ENCODE peak calls at places on chromosomes 7 and 10, in seven cellular contexts. One of them, this sample, is unnamed.

GRCh38 chr10:121804460-121804859 is 123.4 kb downstream of the ATE1 start:
- DNase-seq in stimulated activated CD4-positive, alpha-beta T cell treated with anti-CD3 and anti-CD28 coated beads, Interleukin-1b, Interleukin-23, amount 100 ng/mL, for 1 hour: no peak
- DNase-seq in NCI-H1092 treated with DMSO at 0.1 percent for 48 hours: no peak
- DNase-seq in fibroblast of the conjunctiva: peak; percentile 12
- DNase-seq in activated naive CD4-positive, alpha-beta T cell: no peak
- DNase-seq in AG09319: peak; percentile 4
- DNase-seq in fibroblast of pulmonary artery: peak; percentile 65
- DNase-seq in this sample: no peak

GRCh38 chr7:68629-69028 is 123.7 kb upstream of the FAM20C start:
- DNase-seq in stimulated activated CD4-positive, alpha-beta T cell treated with anti-CD3 and anti-CD28 coated beads, Interleukin-1b, Interleukin-23, amount 100 ng/mL, for 1 hour: no peak
- DNase-seq in NCI-H1092 treated with DMSO at 0.1 percent for 48 hours: no peak
- DNase-seq in fibroblast of the conjunctiva: no peak
- DNase-seq in activated naive CD4-positive, alpha-beta T cell: no peak
- DNase-seq in AG09319: peak; percentile 55
- DNase-seq in fibroblast of pulmonary artery: peak; percentile 61
- DNase-seq in this sample: no peak

GRCh38 chr7:734214-734613 is 7.1 kb upstream of the PRKAR1B start:
- DNase-seq in stimulated activated CD4-positive, alpha-beta T cell treated with anti-CD3 and anti-CD28 coated beads, Interleukin-1b, Interleukin-23, amount 100 ng/mL, for 1 hour: no peak
- DNase-seq in NCI-H1092 treated with DMSO at 0.1 percent for 48 hours: no peak
- DNase-seq in fibroblast of the conjunctiva: no peak
- DNase-seq in activated naive CD4-positive, alpha-beta T cell: no peak
- DNase-seq in AG09319: no peak
- DNase-seq in fibroblast of pulmonary artery: no peak
- DNase-seq in this sample: no peak

GRCh38 chr10:93573051-93573909 is 6.8 kb downstream of the FFAR4 start:
- DNase-seq in stimulated activated CD4-positive, alpha-beta T cell treated with anti-CD3 and anti-CD28 coated beads, Interleukin-1b, Interleukin-23, amount 100 ng/mL, for 1 hour: no peak
- DNase-seq in NCI-H1092 treated with DMSO at 0.1 percent for 48 hours: no peak
- DNase-seq in fibroblast of the conjunctiva: no peak
- DNase-seq in activated naive CD4-positive, alpha-beta T cell: no peak
- DNase-seq in AG09319: no peak
- DNase-seq in fibroblast of pulmonary artery: no peak
- DNase-seq in this sample: no peak

GRCh38 chr7:116955801-116956514 is 2.7 kb downstream of the ST7 start:
- DNase-seq in stimulated activated CD4-positive, alpha-beta T cell treated with anti-CD3 and anti-CD28 coated beads, Interleukin-1b, Interleukin-23, amount 100 ng/mL, for 1 hour: no peak
- DNase-seq in NCI-H1092 treated with DMSO at 0.1 percent for 48 hours: no peak
- DNase-seq in fibroblast of the conjunctiva: no peak
- DNase-seq in activated naive CD4-positive, alpha-beta T cell: no peak
- DNase-seq in AG09319: no peak
- DNase-seq in fibroblast of pulmonary artery: peak; percentile 63
- DNase-seq in this sample: no peak

GRCh38 chr10:97689637-97690036 is 2.6 kb upstream of the AVPI1 start:
- DNase-seq in stimulated activated CD4-positive, alpha-beta T cell treated with anti-CD3 and anti-CD28 coated beads, Interleukin-1b, Interleukin-23, amount 100 ng/mL, for 1 hour: no peak
- DNase-seq in NCI-H1092 treated with DMSO at 0.1 percent for 48 hours: no peak
- DNase-seq in fibroblast of the conjunctiva: peak; percentile 78
- DNase-seq in activated naive CD4-positive, alpha-beta T cell: no peak
- DNase-seq in AG09319: peak; percentile 90
- DNase-seq in fibroblast of pulmonary artery: peak; percentile 94
- DNase-seq in this sample: no peak

GRCh38 chr7:84524714-84525694 is 330.4 kb upstream of the SEMA3A start:
- DNase-seq in stimulated activated CD4-positive, alpha-beta T cell treated with anti-CD3 and anti-CD28 coated beads, Interleukin-1b, Interleukin-23, amount 100 ng/mL, for 1 hour: no peak
- DNase-seq in NCI-H1092 treated with DMSO at 0.1 percent for 48 hours: no peak
- DNase-seq in fibroblast of the conjunctiva: peak; percentile 59
- DNase-seq in activated naive CD4-positive, alpha-beta T cell: no peak
- DNase-seq in AG09319: peak; percentile 67
- DNase-seq in fibroblast of pulmonary artery: peak; percentile 87
- DNase-seq in this sample: no peak

GRCh38 chr7:100516135-100516812 is 22.7 kb upstream of the AGFG2 start:
- DNase-seq in stimulated activated CD4-positive, alpha-beta T cell treated with anti-CD3 and anti-CD28 coated beads, Interleukin-1b, Interleukin-23, amount 100 ng/mL, for 1 hour: no peak
- DNase-seq in NCI-H1092 treated with DMSO at 0.1 percent for 48 hours: no peak
- DNase-seq in fibroblast of the conjunctiva: peak; percentile 92
- DNase-seq in activated naive CD4-positive, alpha-beta T cell: no peak
- DNase-seq in AG09319: peak; percentile 80
- DNase-seq in fibroblast of pulmonary artery: peak; percentile 84
- DNase-seq in this sample: no peak

GRCh38 chr10:124579003-124579384 is 117.4 kb downstream of the LHPP start:
- DNase-seq in stimulated activated CD4-positive, alpha-beta T cell treated with anti-CD3 and anti-CD28 coated beads, Interleukin-1b, Interleukin-23, amount 100 ng/mL, for 1 hour: no peak
- DNase-seq in NCI-H1092 treated with DMSO at 0.1 percent for 48 hours: no peak
- DNase-seq in fibroblast of the conjunctiva: no peak
- DNase-seq in activated naive CD4-positive, alpha-beta T cell: no peak
- DNase-seq in AG09319: no peak
- DNase-seq in fibroblast of pulmonary artery: no peak
- DNase-seq in this sample: no peak

GRCh38 chr10:122474145-122474739 is 12.9 kb downstream of the HTRA1 start:
- DNase-seq in stimulated activated CD4-positive, alpha-beta T cell treated with anti-CD3 and anti-CD28 coated beads, Interleukin-1b, Interleukin-23, amount 100 ng/mL, for 1 hour: no peak
- DNase-seq in NCI-H1092 treated with DMSO at 0.1 percent for 48 hours: no peak
- DNase-seq in fibroblast of the conjunctiva: no peak
- DNase-seq in activated naive CD4-positive, alpha-beta T cell: no peak
- DNase-seq in AG09319: no peak
- DNase-seq in fibroblast of pulmonary artery: peak; percentile 49
- DNase-seq in this sample: no peak

GRCh38 chr10:86538547-86538946 is 17.0 kb upstream of the WAPL start:
- DNase-seq in stimulated activated CD4-positive, alpha-beta T cell treated with anti-CD3 and anti-CD28 coated beads, Interleukin-1b, Interleukin-23, amount 100 ng/mL, for 1 hour: no peak
- DNase-seq in NCI-H1092 treated with DMSO at 0.1 percent for 48 hours: no peak
- DNase-seq in fibroblast of the conjunctiva: no peak
- DNase-seq in activated naive CD4-positive, alpha-beta T cell: no peak
- DNase-seq in AG09319: no peak
- DNase-seq in fibroblast of pulmonary artery: no peak
- DNase-seq in this sample: no peak

GRCh38 chr10:75405201-75406143 is 3.9 kb upstream of the ZNF503 start:
- DNase-seq in stimulated activated CD4-positive, alpha-beta T cell treated with anti-CD3 and anti-CD28 coated beads, Interleukin-1b, Interleukin-23, amount 100 ng/mL, for 1 hour: no peak
- DNase-seq in NCI-H1092 treated with DMSO at 0.1 percent for 48 hours: no peak
- DNase-seq in fibroblast of the conjunctiva: no peak
- DNase-seq in activated naive CD4-positive, alpha-beta T cell: no peak
- DNase-seq in AG09319: no peak
- DNase-seq in fibroblast of pulmonary artery: no peak
- DNase-seq in this sample: no peak

GRCh38 chr10:44922826-44923545 is 11.8 kb downstream of the TMEM72 start:
- DNase-seq in stimulated activated CD4-positive, alpha-beta T cell treated with anti-CD3 and anti-CD28 coated beads, Interleukin-1b, Interleukin-23, amount 100 ng/mL, for 1 hour: no peak
- DNase-seq in NCI-H1092 treated with DMSO at 0.1 percent for 48 hours: no peak
- DNase-seq in fibroblast of the conjunctiva: no peak
- DNase-seq in activated naive CD4-positive, alpha-beta T cell: no peak
- DNase-seq in AG09319: no peak
- DNase-seq in fibroblast of pulmonary artery: no peak
- DNase-seq in this sample: no peak

GRCh38 chr10:623039-623438 is 66.4 kb downstream of the DIP2C start:
- DNase-seq in stimulated activated CD4-positive, alpha-beta T cell treated with anti-CD3 and anti-CD28 coated beads, Interleukin-1b, Interleukin-23, amount 100 ng/mL, for 1 hour: no peak
- DNase-seq in NCI-H1092 treated with DMSO at 0.1 percent for 48 hours: no peak
- DNase-seq in fibroblast of the conjunctiva: no peak
- DNase-seq in activated naive CD4-positive, alpha-beta T cell: no peak
- DNase-seq in AG09319: no peak
- DNase-seq in fibroblast of pulmonary artery: no peak
- DNase-seq in this sample: no peak

GRCh38 chr7:70230761-70231160 is 632.5 kb downstream of the AUTS2 start:
- DNase-seq in stimulated activated CD4-positive, alpha-beta T cell treated with anti-CD3 and anti-CD28 coated beads, Interleukin-1b, Interleukin-23, amount 100 ng/mL, for 1 hour: no peak
- DNase-seq in NCI-H1092 treated with DMSO at 0.1 percent for 48 hours: no peak
- DNase-seq in fibroblast of the conjunctiva: no peak
- DNase-seq in activated naive CD4-positive, alpha-beta T cell: no peak
- DNase-seq in AG09319: no peak
- DNase-seq in fibroblast of pulmonary artery: no peak
- DNase-seq in this sample: no peak

GRCh38 chr7:17506601-17507000 is 208.1 kb downstream of the AHR start:
- DNase-seq in stimulated activated CD4-positive, alpha-beta T cell treated with anti-CD3 and anti-CD28 coated beads, Interleukin-1b, Interleukin-23, amount 100 ng/mL, for 1 hour: no peak
- DNase-seq in NCI-H1092 treated with DMSO at 0.1 percent for 48 hours: no peak
- DNase-seq in fibroblast of the conjunctiva: no peak
- DNase-seq in activated naive CD4-positive, alpha-beta T cell: no peak
- DNase-seq in AG09319: no peak
- DNase-seq in fibroblast of pulmonary artery: no peak
- DNase-seq in this sample: no peak

GRCh38 chr10:28385748-28386507 is 83.1 kb upstream of the MPP7 start:
- DNase-seq in stimulated activated CD4-positive, alpha-beta T cell treated with anti-CD3 and anti-CD28 coated beads, Interleukin-1b, Interleukin-23, amount 100 ng/mL, for 1 hour: no peak
- DNase-seq in NCI-H1092 treated with DMSO at 0.1 percent for 48 hours: no peak
- DNase-seq in fibroblast of the conjunctiva: no peak
- DNase-seq in activated naive CD4-positive, alpha-beta T cell: no peak
- DNase-seq in AG09319: no peak
- DNase-seq in fibroblast of pulmonary artery: no peak
- DNase-seq in this sample: no peak

GRCh38 chr7:105278973-105279687 is 109.6 kb downstream of the SRPK2 start:
- DNase-seq in stimulated activated CD4-positive, alpha-beta T cell treated with anti-CD3 and anti-CD28 coated beads, Interleukin-1b, Interleukin-23, amount 100 ng/mL, for 1 hour: no peak
- DNase-seq in NCI-H1092 treated with DMSO at 0.1 percent for 48 hours: no peak
- DNase-seq in fibroblast of the conjunctiva: no peak
- DNase-seq in activated naive CD4-positive, alpha-beta T cell: no peak
- DNase-seq in AG09319: no peak
- DNase-seq in fibroblast of pulmonary artery: no peak
- DNase-seq in this sample: no peak

GRCh38 chr7:83475403-83475802 is 173.5 kb downstream of the SEMA3E start:
- DNase-seq in stimulated activated CD4-positive, alpha-beta T cell treated with anti-CD3 and anti-CD28 coated beads, Interleukin-1b, Interleukin-23, amount 100 ng/mL, for 1 hour: no peak
- DNase-seq in NCI-H1092 treated with DMSO at 0.1 percent for 48 hours: no peak
- DNase-seq in fibroblast of the conjunctiva: no peak
- DNase-seq in activated naive CD4-positive, alpha-beta T cell: no peak
- DNase-seq in AG09319: no peak
- DNase-seq in fibroblast of pulmonary artery: no peak
- DNase-seq in this sample: no peak

GRCh38 chr7:38844952-38845563 is 63.9 kb downstream of the VPS41 start:
- DNase-seq in stimulated activated CD4-positive, alpha-beta T cell treated with anti-CD3 and anti-CD28 coated beads, Interleukin-1b, Interleukin-23, amount 100 ng/mL, for 1 hour: no peak
- DNase-seq in NCI-H1092 treated with DMSO at 0.1 percent for 48 hours: no peak
- DNase-seq in fibroblast of the conjunctiva: no peak
- DNase-seq in activated naive CD4-positive, alpha-beta T cell: no peak
- DNase-seq in AG09319: no peak
- DNase-seq in fibroblast of pulmonary artery: no peak
- DNase-seq in this sample: no peak

GRCh38 chr10:122176232-122176865 is 94.7 kb upstream of the BTBD16 start:
- DNase-seq in stimulated activated CD4-positive, alpha-beta T cell treated with anti-CD3 and anti-CD28 coated beads, Interleukin-1b, Interleukin-23, amount 100 ng/mL, for 1 hour: no peak
- DNase-seq in NCI-H1092 treated with DMSO at 0.1 percent for 48 hours: no peak
- DNase-seq in fibroblast of the conjunctiva: no peak
- DNase-seq in activated naive CD4-positive, alpha-beta T cell: no peak
- DNase-seq in AG09319: no peak
- DNase-seq in fibroblast of pulmonary artery: peak; percentile 13
- DNase-seq in this sample: no peak

GRCh38 chr7:39465055-39465929 is 100.9 kb upstream of the YAE1 start:
- DNase-seq in stimulated activated CD4-positive, alpha-beta T cell treated with anti-CD3 and anti-CD28 coated beads, Interleukin-1b, Interleukin-23, amount 100 ng/mL, for 1 hour: no peak
- DNase-seq in NCI-H1092 treated with DMSO at 0.1 percent for 48 hours: peak; percentile 42
- DNase-seq in fibroblast of the conjunctiva: peak; percentile 55
- DNase-seq in activated naive CD4-positive, alpha-beta T cell: no peak
- DNase-seq in AG09319: peak; percentile 25
- DNase-seq in fibroblast of pulmonary artery: peak; percentile 78
- DNase-seq in this sample: no peak

GRCh38 chr10:72085864-72086465 is 2.4 kb downstream of the SPOCK2 start:
- DNase-seq in stimulated activated CD4-positive, alpha-beta T cell treated with anti-CD3 and anti-CD28 coated beads, Interleukin-1b, Interleukin-23, amount 100 ng/mL, for 1 hour: no peak
- DNase-seq in NCI-H1092 treated with DMSO at 0.1 percent for 48 hours: no peak
- DNase-seq in fibroblast of the conjunctiva: no peak
- DNase-seq in activated naive CD4-positive, alpha-beta T cell: no peak
- DNase-seq in AG09319: no peak
- DNase-seq in fibroblast of pulmonary artery: no peak
- DNase-seq in this sample: no peak

GRCh38 chr10:97865488-97865887 is 15.8 kb downstream of the GOLGA7B start:
- DNase-seq in stimulated activated CD4-positive, alpha-beta T cell treated with anti-CD3 and anti-CD28 coated beads, Interleukin-1b, Interleukin-23, amount 100 ng/mL, for 1 hour: no peak
- DNase-seq in NCI-H1092 treated with DMSO at 0.1 percent for 48 hours: no peak
- DNase-seq in fibroblast of the conjunctiva: no peak
- DNase-seq in activated naive CD4-positive, alpha-beta T cell: no peak
- DNase-seq in AG09319: no peak
- DNase-seq in fibroblast of pulmonary artery: no peak
- DNase-seq in this sample: no peak

GRCh38 chr10:33132626-33133025 is 174.6 kb upstream of the ITGB1 start:
- DNase-seq in stimulated activated CD4-positive, alpha-beta T cell treated with anti-CD3 and anti-CD28 coated beads, Interleukin-1b, Interleukin-23, amount 100 ng/mL, for 1 hour: no peak
- DNase-seq in NCI-H1092 treated with DMSO at 0.1 percent for 48 hours: no peak
- DNase-seq in fibroblast of the conjunctiva: no peak
- DNase-seq in activated naive CD4-positive, alpha-beta T cell: no peak
- DNase-seq in AG09319: no peak
- DNase-seq in fibroblast of pulmonary artery: no peak
- DNase-seq in this sample: no peak

GRCh38 chr7:47721670-47722069 is 139.8 kb upstream of the TNS3 start:
- DNase-seq in stimulated activated CD4-positive, alpha-beta T cell treated with anti-CD3 and anti-CD28 coated beads, Interleukin-1b, Interleukin-23, amount 100 ng/mL, for 1 hour: no peak
- DNase-seq in NCI-H1092 treated with DMSO at 0.1 percent for 48 hours: no peak
- DNase-seq in fibroblast of the conjunctiva: no peak
- DNase-seq in activated naive CD4-positive, alpha-beta T cell: no peak
- DNase-seq in AG09319: no peak
- DNase-seq in fibroblast of pulmonary artery: no peak
- DNase-seq in this sample: no peak

GRCh38 chr7:7178906-7179305 is 3.4 kb upstream of the C1GALT1 start:
- DNase-seq in stimulated activated CD4-positive, alpha-beta T cell treated with anti-CD3 and anti-CD28 coated beads, Interleukin-1b, Interleukin-23, amount 100 ng/mL, for 1 hour: no peak
- DNase-seq in NCI-H1092 treated with DMSO at 0.1 percent for 48 hours: no peak
- DNase-seq in fibroblast of the conjunctiva: no peak
- DNase-seq in activated naive CD4-positive, alpha-beta T cell: no peak
- DNase-seq in AG09319: no peak
- DNase-seq in fibroblast of pulmonary artery: no peak
- DNase-seq in this sample: no peak

GRCh38 chr10:123835575-123835974 is 56.0 kb downstream of the CPXM2 start:
- DNase-seq in stimulated activated CD4-positive, alpha-beta T cell treated with anti-CD3 and anti-CD28 coated beads, Interleukin-1b, Interleukin-23, amount 100 ng/mL, for 1 hour: no peak
- DNase-seq in NCI-H1092 treated with DMSO at 0.1 percent for 48 hours: no peak
- DNase-seq in fibroblast of the conjunctiva: no peak
- DNase-seq in activated naive CD4-positive, alpha-beta T cell: no peak
- DNase-seq in AG09319: no peak
- DNase-seq in fibroblast of pulmonary artery: no peak
- DNase-seq in this sample: no peak

GRCh38 chr10:67648613-67649229 is 47.3 kb downstream of the CTNNA3 start:
- DNase-seq in stimulated activated CD4-positive, alpha-beta T cell treated with anti-CD3 and anti-CD28 coated beads, Interleukin-1b, Interleukin-23, amount 100 ng/mL, for 1 hour: no peak
- DNase-seq in NCI-H1092 treated with DMSO at 0.1 percent for 48 hours: no peak
- DNase-seq in fibroblast of the conjunctiva: no peak
- DNase-seq in activated naive CD4-positive, alpha-beta T cell: no peak
- DNase-seq in AG09319: no peak
- DNase-seq in fibroblast of pulmonary artery: no peak
- DNase-seq in this sample: no peak

GRCh38 chr7:92916751-92917369 is 80.5 kb upstream of the CDK6 start:
- DNase-seq in stimulated activated CD4-positive, alpha-beta T cell treated with anti-CD3 and anti-CD28 coated beads, Interleukin-1b, Interleukin-23, amount 100 ng/mL, for 1 hour: no peak
- DNase-seq in NCI-H1092 treated with DMSO at 0.1 percent for 48 hours: peak; percentile 27
- DNase-seq in fibroblast of the conjunctiva: no peak
- DNase-seq in activated naive CD4-positive, alpha-beta T cell: no peak
- DNase-seq in AG09319: no peak
- DNase-seq in fibroblast of pulmonary artery: peak; percentile 83
- DNase-seq in this sample: no peak

GRCh38 chr7:87218941-87219544 is 489 bp downstream of the TMEM243 start:
- DNase-seq in stimulated activated CD4-positive, alpha-beta T cell treated with anti-CD3 and anti-CD28 coated beads, Interleukin-1b, Interleukin-23, amount 100 ng/mL, for 1 hour: no peak
- DNase-seq in NCI-H1092 treated with DMSO at 0.1 percent for 48 hours: no peak
- DNase-seq in fibroblast of the conjunctiva: no peak
- DNase-seq in activated naive CD4-positive, alpha-beta T cell: no peak
- DNase-seq in AG09319: no peak
- DNase-seq in fibroblast of pulmonary artery: peak; percentile 72
- DNase-seq in this sample: no peak

This sample was measured in cortex of kidney.